ENCODE peak calls at places on chromosome 22, in four cellular contexts. One of them, this sample, is unnamed.

GRCh38 chr22:19571995-19572394 is 47.8 kb upstream of the CLDN5 start:
- DNase-seq in A549: no peak
- DNase-seq in ovary: no peak
- DNase-seq in heart right ventricle: peak
- DNase-seq in this sample: no peak

GRCh38 chr22:33564683-33565082 is 355.6 kb downstream of the LARGE1 start:
- DNase-seq in A549: no peak
- DNase-seq in ovary: no peak
- DNase-seq in heart right ventricle: no peak
- DNase-seq in this sample: no peak

GRCh38 chr22:30882181-30882771 is 86.3 kb downstream of the MORC2 start:
- DNase-seq in A549: no peak
- DNase-seq in ovary: no peak
- DNase-seq in heart right ventricle: no peak
- DNase-seq in this sample: no peak

GRCh38 chr22:39915295-39915726 is 14.4 kb downstream of the GRAP2 start:
- DNase-seq in A549: no peak
- DNase-seq in ovary: no peak
- DNase-seq in heart right ventricle: no peak
- DNase-seq in this sample: no peak

GRCh38 chr22:50672471-50673230 is at the start of gene SHANK3:
- DNase-seq in A549: no peak
- DNase-seq in ovary: no peak
- DNase-seq in heart right ventricle: peak
- DNase-seq in this sample: no peak

GRCh38 chr22:35446365-35446764 is 46.4 kb downstream of the MCM5 start:
- DNase-seq in A549: no peak
- DNase-seq in ovary: no peak
- DNase-seq in heart right ventricle: no peak
- DNase-seq in this sample: peak

GRCh38 chr22:44403930-44404329 is 91.2 kb upstream of the SHISAL1 start:
- DNase-seq in A549: no peak
- DNase-seq in ovary: no peak
- DNase-seq in heart right ventricle: no peak
- DNase-seq in this sample: no peak

GRCh38 chr22:30287626-30288413 is 1.5 kb downstream of the CASTOR1 start:
- DNase-seq in A549: peak
- DNase-seq in ovary: peak
- DNase-seq in heart right ventricle: peak
- DNase-seq in this sample: peak

GRCh38 chr22:50009765-50010675 is 2.5 kb downstream of the IL17REL start:
- DNase-seq in A549: no peak
- DNase-seq in ovary: peak
- DNase-seq in heart right ventricle: no peak
- DNase-seq in this sample: no peak

GRCh38 chr22:35971418-35972119 is 57.1 kb downstream of the RBFOX2 start:
- DNase-seq in A549: no peak
- DNase-seq in ovary: no peak
- DNase-seq in heart right ventricle: peak
- DNase-seq in this sample: peak

GRCh38 chr22:19213001-19213400 is 34.5 kb upstream of the SLC25A1 start:
- DNase-seq in A549: no peak
- DNase-seq in ovary: no peak
- DNase-seq in heart right ventricle: no peak
- DNase-seq in this sample: no peak

GRCh38 chr22:50537765-50538164 is 7.9 kb upstream of the KLHDC7B start:
- DNase-seq in A549: no peak
- DNase-seq in ovary: no peak
- DNase-seq in heart right ventricle: no peak
- DNase-seq in this sample: no peak

GRCh38 chr22:44360686-44361381 is 48.1 kb upstream of the SHISAL1 start:
- DNase-seq in A549: peak
- DNase-seq in ovary: peak
- DNase-seq in heart right ventricle: no peak
- DNase-seq in this sample: peak

GRCh38 chr22:23249506-23250423 is 69.5 kb downstream of the BCR start:
- DNase-seq in A549: no peak
- DNase-seq in ovary: no peak
- DNase-seq in heart right ventricle: no peak
- DNase-seq in this sample: no peak

GRCh38 chr22:36417281-36417686 is 29.5 kb upstream of the MYH9 start:
- DNase-seq in A549: no peak
- DNase-seq in ovary: no peak
- DNase-seq in heart right ventricle: no peak
- DNase-seq in this sample: no peak

GRCh38 chr22:49062155-49063039 is 765.3 kb downstream of the BRD1 start:
- DNase-seq in A549: no peak
- DNase-seq in ovary: no peak
- DNase-seq in heart right ventricle: no peak
- DNase-seq in this sample: no peak

GRCh38 chr22:39994046-39994565 is 648 bp upstream of the FAM83F start:
- DNase-seq in A549: no peak
- DNase-seq in ovary: no peak
- DNase-seq in heart right ventricle: no peak
- DNase-seq in this sample: no peak

GRCh38 chr22:20499769-20500168 is 4.2 kb upstream of the KLHL22 start:
- DNase-seq in A549: no peak
- DNase-seq in ovary: no peak
- DNase-seq in heart right ventricle: no peak
- DNase-seq in this sample: no peak

GRCh38 chr22:40904101-40904500 is 42.2 kb upstream of the DNAJB7 start:
- DNase-seq in A549: no peak
- DNase-seq in ovary: no peak
- DNase-seq in heart right ventricle: no peak
- DNase-seq in this sample: no peak

GRCh38 chr22:32329202-32329645 is 28.4 kb upstream of the RFPL3 start:
- DNase-seq in A549: no peak
- DNase-seq in ovary: no peak
- DNase-seq in heart right ventricle: no peak
- DNase-seq in this sample: no peak

GRCh38 chr22:31436132-31436531 is 36.7 kb downstream of the DRG1 start:
- DNase-seq in A549: no peak
- DNase-seq in ovary: no peak
- DNase-seq in heart right ventricle: no peak
- DNase-seq in this sample: no peak

GRCh38 chr22:47597041-47597440 is 834.6 kb downstream of the TBC1D22A start:
- DNase-seq in A549: no peak
- DNase-seq in ovary: no peak
- DNase-seq in heart right ventricle: no peak
- DNase-seq in this sample: no peak

GRCh38 chr22:44667829-44668189 is 34.2 kb upstream of the PRR5 start:
- DNase-seq in A549: no peak
- DNase-seq in ovary: no peak
- DNase-seq in heart right ventricle: no peak
- DNase-seq in this sample: no peak

GRCh38 chr22:45207981-45208664 is 32.6 kb downstream of the KIAA0930 start:
- DNase-seq in A549: no peak
- DNase-seq in ovary: no peak
- DNase-seq in heart right ventricle: no peak
- DNase-seq in this sample: peak

GRCh38 chr22:17217179-17217578 is 2.1 kb downstream of the ADA2 start:
- DNase-seq in A549: no peak
- DNase-seq in ovary: no peak
- DNase-seq in heart right ventricle: no peak
- DNase-seq in this sample: no peak

GRCh38 chr22:17218341-17218740 is 894 bp downstream of the ADA2 start:
- DNase-seq in A549: no peak
- DNase-seq in ovary: no peak
- DNase-seq in heart right ventricle: no peak
- DNase-seq in this sample: no peak

GRCh38 chr22:17214416-17215043 is 4.7 kb downstream of the ADA2 start:
- DNase-seq in A549: no peak
- DNase-seq in ovary: no peak
- DNase-seq in heart right ventricle: no peak
- DNase-seq in this sample: no peak

DNA sequence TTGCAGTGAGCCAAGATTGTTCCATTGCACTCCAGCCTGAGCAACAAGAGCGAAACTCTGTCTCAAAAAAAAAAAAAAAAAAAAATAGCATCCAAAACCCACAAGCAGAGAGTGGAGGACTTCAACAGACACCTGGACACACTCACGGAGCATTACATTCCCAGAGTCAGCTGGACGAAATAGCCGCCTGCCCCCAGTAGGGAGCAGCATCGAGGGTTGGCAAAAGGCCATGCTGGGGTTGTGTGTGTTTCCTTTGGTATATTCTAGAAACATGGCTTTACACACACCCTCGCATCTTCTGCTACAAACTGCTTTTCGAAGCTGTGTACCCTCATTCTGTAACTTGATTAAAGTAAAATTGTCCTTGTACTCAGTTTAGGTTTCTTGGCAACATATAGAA is 5.3 kb downstream of the ADA2 start:
- DNase-seq in A549: peak
- DNase-seq in ovary: no peak
- DNase-seq in heart right ventricle: peak
- DNase-seq in this sample: peak
- TF ChIP-seq CTCF in A549: no peak
- TF ChIP-seq CTCF in ovary: no peak
- TF ChIP-seq CTCF in heart right ventricle: peak
- TF ChIP-seq CTCF in this sample: no peak

GRCh38 chr22:46591890-46592289 is 28.3 kb upstream of the GRAMD4 start:
- DNase-seq in A549: no peak
- DNase-seq in ovary: no peak
- DNase-seq in heart right ventricle: no peak
- DNase-seq in this sample: no peak

GRCh38 chr22:46590334-46590733 is 29.9 kb upstream of the GRAMD4 start:
- DNase-seq in A549: no peak
- DNase-seq in ovary: no peak
- DNase-seq in heart right ventricle: peak
- DNase-seq in this sample: no peak

GRCh38 chr22:46593996-46594946 is 25.9 kb upstream of the GRAMD4 start:
- DNase-seq in A549: no peak
- DNase-seq in ovary: no peak
- DNase-seq in heart right ventricle: no peak
- DNase-seq in this sample: no peak

GRCh38 chr22:46593211-46593676 is 26.9 kb upstream of the GRAMD4 start:
- DNase-seq in A549: no peak
- DNase-seq in ovary: no peak
- DNase-seq in heart right ventricle: no peak
- DNase-seq in this sample: no peak

GRCh38 chr22:46592390-46592872 is 27.8 kb upstream of the GRAMD4 start:
- DNase-seq in A549: no peak
- DNase-seq in ovary: no peak
- DNase-seq in heart right ventricle: peak
- DNase-seq in this sample: peak
- H3K27ac ChIP-seq in A549: no peak
- H3K27ac ChIP-seq in ovary: no peak
- H3K27ac ChIP-seq in heart right ventricle: peak
- H3K27ac ChIP-seq in this sample: peak

GRCh38 chr22:24707477-24707816 is 67.1 kb downstream of the PIWIL3 start:
- DNase-seq in A549: peak
- DNase-seq in ovary: no peak
- DNase-seq in heart right ventricle: no peak
- DNase-seq in this sample: no peak
- TF ChIP-seq CTCF in A549: no peak
- TF ChIP-seq CTCF in ovary: no peak
- TF ChIP-seq CTCF in heart right ventricle: no peak
- TF ChIP-seq CTCF in this sample: peak

GRCh38 chr22:21917206-21917958 is 35.3 kb downstream of the PPM1F start:
- DNase-seq in A549: no peak
- DNase-seq in ovary: peak
- DNase-seq in heart right ventricle: no peak
- DNase-seq in this sample: no peak
- H3K27ac ChIP-seq in A549: no peak
- H3K27ac ChIP-seq in ovary: no peak
- H3K27ac ChIP-seq in heart right ventricle: no peak
- H3K27ac ChIP-seq in this sample: no peak

GRCh38 chr22:43202326-43202725 is 15.4 kb upstream of the TTLL12 start:
- DNase-seq in A549: no peak
- DNase-seq in ovary: no peak
- DNase-seq in heart right ventricle: no peak
- DNase-seq in this sample: no peak

GRCh38 chr22:43201486-43202219 is 14.7 kb upstream of the TTLL12 start:
- DNase-seq in A549: no peak
- DNase-seq in ovary: no peak
- DNase-seq in heart right ventricle: no peak
- DNase-seq in this sample: no peak

GRCh38 chr22:43205261-43205691 is 18.3 kb upstream of the TTLL12 start:
- DNase-seq in A549: no peak
- DNase-seq in ovary: no peak
- DNase-seq in heart right ventricle: no peak
- DNase-seq in this sample: no peak

GRCh38 chr22:43202756-43203155 is 15.8 kb upstream of the TTLL12 start:
- DNase-seq in A549: no peak
- DNase-seq in ovary: no peak
- DNase-seq in heart right ventricle: no peak
- DNase-seq in this sample: no peak

DNA sequence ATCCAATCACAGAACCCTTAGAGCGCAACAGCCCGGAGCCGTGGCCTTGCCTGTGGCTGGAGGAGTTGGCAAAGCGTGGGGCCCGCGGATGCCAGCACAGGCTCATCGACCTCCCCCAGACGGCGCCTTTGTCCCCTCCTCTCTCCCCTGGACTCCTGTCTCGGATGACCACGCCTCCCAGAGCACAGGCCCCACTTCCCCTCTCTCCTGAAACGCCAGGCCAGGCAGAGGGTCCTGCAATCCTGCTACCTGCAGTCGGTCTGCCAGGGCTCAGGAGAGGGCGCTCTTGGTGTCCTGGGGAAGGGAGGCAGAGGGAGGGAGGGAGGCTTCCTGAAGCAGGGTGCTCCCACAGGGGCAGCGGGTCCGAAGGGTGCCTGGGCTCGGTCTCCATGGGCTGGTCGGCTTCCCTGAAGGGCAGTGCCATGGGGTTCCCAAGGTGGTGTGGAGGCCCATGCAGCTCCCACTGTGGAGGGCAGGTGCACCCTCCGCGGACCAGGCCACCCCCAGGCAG is 16.6 kb upstream of the TTLL12 start:
- DNase-seq in A549: no peak
- DNase-seq in ovary: no peak
- DNase-seq in heart right ventricle: no peak
- DNase-seq in this sample: no peak
- TF ChIP-seq CTCF in A549: no peak
- TF ChIP-seq CTCF in ovary: no peak
- TF ChIP-seq CTCF in heart right ventricle: no peak
- TF ChIP-seq CTCF in this sample: no peak

DNA sequence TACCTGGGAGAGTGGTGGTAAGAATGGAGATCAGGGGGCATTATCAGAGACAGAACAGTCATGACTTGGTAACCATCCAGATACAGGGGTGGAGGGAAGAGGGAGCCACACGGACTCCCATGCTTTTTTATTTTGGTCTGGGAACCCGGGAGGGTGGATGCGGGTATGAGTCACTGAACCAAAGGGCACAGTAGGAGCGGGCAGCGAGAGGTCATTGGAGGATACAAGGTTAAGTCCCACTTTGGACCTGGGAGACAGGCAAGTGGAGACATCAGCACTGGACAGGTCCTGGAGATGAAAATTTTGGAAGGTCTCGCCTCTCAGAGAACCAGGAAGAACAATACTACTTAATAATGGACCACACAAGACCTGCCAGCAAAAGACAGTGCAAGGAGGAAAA is 6.7 kb downstream of the HDHD5 start:
- DNase-seq in A549: no peak
- DNase-seq in ovary: no peak
- DNase-seq in heart right ventricle: no peak
- DNase-seq in this sample: no peak
- H3K27ac ChIP-seq in A549: no peak
- H3K27ac ChIP-seq in ovary: no peak
- H3K27ac ChIP-seq in heart right ventricle: no peak
- H3K27ac ChIP-seq in this sample: no peak